ENCODE peak calls at places on chromosomes 3 and 15, in seven cellular contexts. E is kidney epithelial cell; F is retinal pigment epithelial cell; C is astrocyte of the spinal cord; Y is GM06990; S is BE2C; N is CD8-positive, alpha-beta T cell. U is an unnamed sample.

GRCh38 chr15:49530106-49530505 is 90.5 kb downstream of the FAM227B start:
- DNase-seq in E (no peak), F (no peak), C (no peak), Y (no peak), S (no peak), N (no peak), U (no peak)

GRCh38 chr15:88249220-88249619 is 7.3 kb downstream of the NTRK3 start:
- DNase-seq in E (no peak), F (no peak), C (no peak), Y (no peak), S (no peak), N (no peak), U (no peak)

GRCh38 chr3:54882114-54882833 is 45.6 kb downstream of the LRTM1 start:
- DNase-seq in E (peak), F (no peak), C (peak), Y (no peak), S (no peak), N (no peak), U (peak)

GRCh38 chr3:128727485-128727884 is 1.5 kb downstream of the RAB7A start:
- DNase-seq in E (no peak), F (no peak), C (no peak), Y (no peak), S (no peak), N (no peak), U (no peak)

GRCh38 chr3:172557515-172558220 is 34.4 kb upstream of the TNFSF10 start:
- DNase-seq in E (no peak), F (no peak), C (no peak), Y (no peak), S (no peak), N (no peak), U (no peak)

GRCh38 chr15:32669870-32670623 is 28.5 kb downstream of the SCG5 start:
- DNase-seq in E (no peak), F (peak), C (no peak), Y (no peak), S (peak), N (no peak), U (peak)

GRCh38 chr15:83816124-83816883 is 162.4 kb downstream of the ADAMTSL3 start:
- DNase-seq in E (no peak), F (no peak), C (no peak), Y (no peak), S (no peak), N (no peak), U (peak)

GRCh38 chr15:55909036-55909811 is 84.2 kb downstream of the NEDD4 start:
- DNase-seq in E (no peak), F (no peak), C (peak), Y (no peak), S (no peak), N (no peak), U (no peak)

GRCh38 chr15:52680041-52680391 is 828 bp upstream of the ATOSA start:
- DNase-seq in E (no peak), F (no peak), C (peak), Y (no peak), S (no peak), N (no peak), U (no peak)

GRCh38 chr15:78061963-78062427 is 15.5 kb downstream of the TBC1D2B start:
- DNase-seq in E (no peak), F (no peak), C (peak), Y (no peak), S (no peak), N (no peak), U (peak)

GRCh38 chr3:136120373-136121348 is 75.5 kb downstream of the MSL2 start:
- DNase-seq in E (no peak), F (peak), C (peak), Y (no peak), S (no peak), N (no peak), U (no peak)

GRCh38 chr3:127770671-127771370 is 51.5 kb downstream of the MGLL start:
- DNase-seq in E (no peak), F (no peak), C (no peak), Y (no peak), S (no peak), N (no peak), U (no peak)

GRCh38 chr15:59632714-59633113 is 21.1 kb downstream of the GCNT3 start:
- DNase-seq in E (no peak), F (no peak), C (no peak), Y (no peak), S (peak), N (no peak), U (peak)

GRCh38 chr3:44909063-44909462 is 34.7 kb downstream of the TGM4 start:
- DNase-seq in E (no peak), F (no peak), C (no peak), Y (no peak), S (no peak), N (no peak), U (no peak)

GRCh38 chr3:184549793-184550585 is 11.6 kb upstream of the EPHB3 start:
- DNase-seq in E (peak), F (no peak), C (no peak), Y (no peak), S (no peak), N (no peak), U (no peak)

GRCh38 chr3:39456159-39456558 is 11.3 kb upstream of the MOBP start:
- DNase-seq in E (no peak), F (no peak), C (no peak), Y (no peak), S (no peak), N (no peak), U (no peak)
- H3K4me3 ChIP-seq in E (no peak), F (no peak), C (no peak), Y (no peak), S (no peak), N (no peak), U (no peak)

DNA sequence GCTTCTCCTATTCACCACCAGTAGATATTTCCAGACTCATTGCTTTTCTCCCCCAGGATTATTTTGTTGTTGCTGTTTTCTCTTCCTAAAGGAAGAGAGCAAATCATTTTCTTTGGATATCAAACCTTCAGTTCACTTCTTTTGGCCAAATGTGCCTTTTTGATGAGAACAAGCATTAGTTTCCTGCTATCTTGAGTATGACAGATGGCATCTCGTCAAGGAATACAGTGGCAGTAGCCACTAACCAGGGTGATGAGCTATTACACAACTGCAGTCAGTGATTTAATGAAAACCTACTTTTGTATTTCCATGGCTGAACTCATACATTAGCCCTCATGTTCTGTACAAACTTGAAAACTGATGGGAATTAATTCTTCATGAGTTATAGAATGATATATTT is 354.6 kb downstream of the CADM2 start:
- DNase-seq in E (no peak), F (no peak), C (no peak), Y (no peak), S (no peak), N (no peak), U (no peak)
- TF ChIP-seq CTCF in E (no peak), F (no peak), C (no peak), Y (no peak), S (no peak), N (no peak), U (no peak)

GRCh38 chr15:74957301-74958035 is 896 bp upstream of the RPP25 start:
- DNase-seq in E (no peak), F (no peak), C (no peak), Y (no peak), S (peak), N (no peak), U (peak)
- H3K4me3 ChIP-seq in E (peak), F (peak), C (peak), Y (peak), S (peak), N (peak), U (peak)

GRCh38 chr15:79195802-79196201 is 86.7 kb upstream of the ANKRD34C start:
- DNase-seq in E (no peak), F (no peak), C (no peak), Y (no peak), S (no peak), N (no peak), U (no peak)
- TF ChIP-seq CTCF in E (no peak), F (peak), C (no peak), Y (peak), S (peak), N (no peak), U (no peak)

DNA sequence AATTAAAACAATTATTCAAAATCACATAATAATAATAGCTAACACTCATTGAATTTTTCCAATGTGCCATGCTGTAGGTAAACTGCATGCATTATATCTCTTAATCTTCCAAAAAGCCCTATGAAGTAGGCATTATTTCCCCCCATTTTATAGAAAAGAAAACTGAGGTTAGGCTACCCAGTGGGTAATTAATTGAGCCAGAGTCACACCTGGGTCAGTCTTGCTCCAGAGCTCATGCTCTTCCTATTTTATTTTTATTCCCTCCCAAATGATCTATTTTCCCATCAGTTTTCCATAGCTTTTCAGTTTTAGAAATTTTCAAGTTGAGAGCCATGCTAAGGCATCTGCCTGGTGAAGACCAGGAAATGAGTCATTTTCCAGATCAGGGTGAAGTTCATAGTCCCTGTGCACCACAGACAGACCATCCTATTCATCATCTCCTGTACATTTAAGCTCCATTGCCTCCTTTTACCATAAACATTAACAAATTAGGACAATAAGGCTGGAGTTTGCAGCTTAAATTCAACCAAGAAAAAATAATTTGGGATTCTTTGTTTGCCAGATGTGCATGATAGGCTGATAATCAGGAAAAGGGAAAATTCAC is 417.3 kb downstream of the OTOL1 start:
- DNase-seq in E (peak), F (no peak), C (peak), Y (no peak), S (no peak), N (no peak), U (no peak)
- H3K4me3 ChIP-seq in E (no peak), F (no peak), C (no peak), Y (no peak), S (peak), N (no peak), U (no peak)